ENCODE peak calls at places on chromosomes 6 and 20, in four cellular contexts. One of them, this sample, is unnamed.

GRCh38 chr6:24838081-24838480 is 39.4 kb upstream of the ARMH2 start:
- DNase-seq in upper lobe of right lung: no peak
- DNase-seq in neural progenitor cell: no peak
- DNase-seq in stimulated activated CD8-positive, alpha-beta memory T cell treated with anti-CD3 and anti-CD28 coated beads, Interleukin-7, amount 100 ng/mL, for 1 hour: no peak
- DNase-seq in this sample: no peak

GRCh38 chr6:8539446-8539845 is 104.1 kb upstream of the SLC35B3 start:
- DNase-seq in upper lobe of right lung: no peak
- DNase-seq in neural progenitor cell: peak
- DNase-seq in stimulated activated CD8-positive, alpha-beta memory T cell treated with anti-CD3 and anti-CD28 coated beads, Interleukin-7, amount 100 ng/mL, for 1 hour: no peak
- DNase-seq in this sample: no peak

GRCh38 chr6:126377594-126378153 is 37.8 kb downstream of the CENPW start:
- DNase-seq in upper lobe of right lung: no peak
- DNase-seq in neural progenitor cell: no peak
- DNase-seq in stimulated activated CD8-positive, alpha-beta memory T cell treated with anti-CD3 and anti-CD28 coated beads, Interleukin-7, amount 100 ng/mL, for 1 hour: no peak
- DNase-seq in this sample: no peak

GRCh38 chr6:147564556-147564955 is 56.1 kb downstream of the SAMD5 start:
- DNase-seq in upper lobe of right lung: no peak
- DNase-seq in neural progenitor cell: no peak
- DNase-seq in stimulated activated CD8-positive, alpha-beta memory T cell treated with anti-CD3 and anti-CD28 coated beads, Interleukin-7, amount 100 ng/mL, for 1 hour: no peak
- DNase-seq in this sample: no peak

GRCh38 chr20:62344782-62345181 is 22.3 kb downstream of the LAMA5 start:
- DNase-seq in upper lobe of right lung: no peak
- DNase-seq in neural progenitor cell: no peak
- DNase-seq in stimulated activated CD8-positive, alpha-beta memory T cell treated with anti-CD3 and anti-CD28 coated beads, Interleukin-7, amount 100 ng/mL, for 1 hour: no peak
- DNase-seq in this sample: no peak

GRCh38 chr6:42512498-42513042 is 51.3 kb upstream of the UBR2 start:
- DNase-seq in upper lobe of right lung: no peak
- DNase-seq in neural progenitor cell: no peak
- DNase-seq in stimulated activated CD8-positive, alpha-beta memory T cell treated with anti-CD3 and anti-CD28 coated beads, Interleukin-7, amount 100 ng/mL, for 1 hour: no peak
- DNase-seq in this sample: no peak

GRCh38 chr6:9830808-9831207 is 584.1 kb downstream of the TFAP2A start:
- DNase-seq in upper lobe of right lung: no peak
- DNase-seq in neural progenitor cell: no peak
- DNase-seq in stimulated activated CD8-positive, alpha-beta memory T cell treated with anti-CD3 and anti-CD28 coated beads, Interleukin-7, amount 100 ng/mL, for 1 hour: no peak
- DNase-seq in this sample: no peak

GRCh38 chr6:44508646-44509045 is 121.1 kb downstream of the CDC5L start:
- DNase-seq in upper lobe of right lung: no peak
- DNase-seq in neural progenitor cell: no peak
- DNase-seq in stimulated activated CD8-positive, alpha-beta memory T cell treated with anti-CD3 and anti-CD28 coated beads, Interleukin-7, amount 100 ng/mL, for 1 hour: no peak
- DNase-seq in this sample: no peak

GRCh38 chr6:149347067-149347466 is 29.6 kb downstream of the TAB2 start:
- DNase-seq in upper lobe of right lung: no peak
- DNase-seq in neural progenitor cell: no peak
- DNase-seq in stimulated activated CD8-positive, alpha-beta memory T cell treated with anti-CD3 and anti-CD28 coated beads, Interleukin-7, amount 100 ng/mL, for 1 hour: no peak
- DNase-seq in this sample: no peak

GRCh38 chr20:44360221-44360620 is 4.7 kb downstream of the HNF4A start:
- DNase-seq in upper lobe of right lung: no peak
- DNase-seq in neural progenitor cell: no peak
- DNase-seq in stimulated activated CD8-positive, alpha-beta memory T cell treated with anti-CD3 and anti-CD28 coated beads, Interleukin-7, amount 100 ng/mL, for 1 hour: no peak
- DNase-seq in this sample: no peak

GRCh38 chr6:151160869-151161268 is 78.9 kb upstream of the AKAP12 start:
- DNase-seq in upper lobe of right lung: peak
- DNase-seq in neural progenitor cell: no peak
- DNase-seq in stimulated activated CD8-positive, alpha-beta memory T cell treated with anti-CD3 and anti-CD28 coated beads, Interleukin-7, amount 100 ng/mL, for 1 hour: no peak
- DNase-seq in this sample: no peak

GRCh38 chr6:73058736-73059135 is 166.6 kb downstream of the KHDC1L start:
- DNase-seq in upper lobe of right lung: no peak
- DNase-seq in neural progenitor cell: no peak
- DNase-seq in stimulated activated CD8-positive, alpha-beta memory T cell treated with anti-CD3 and anti-CD28 coated beads, Interleukin-7, amount 100 ng/mL, for 1 hour: no peak
- DNase-seq in this sample: no peak

GRCh38 chr20:10461495-10461894 is 26.4 kb downstream of the SLX4IP start:
- DNase-seq in upper lobe of right lung: no peak
- DNase-seq in neural progenitor cell: no peak
- DNase-seq in stimulated activated CD8-positive, alpha-beta memory T cell treated with anti-CD3 and anti-CD28 coated beads, Interleukin-7, amount 100 ng/mL, for 1 hour: no peak
- DNase-seq in this sample: no peak

GRCh38 chr6:12113190-12113578 is 101.1 kb downstream of the HIVEP1 start:
- DNase-seq in upper lobe of right lung: no peak
- DNase-seq in neural progenitor cell: no peak
- DNase-seq in stimulated activated CD8-positive, alpha-beta memory T cell treated with anti-CD3 and anti-CD28 coated beads, Interleukin-7, amount 100 ng/mL, for 1 hour: no peak
- DNase-seq in this sample: no peak

GRCh38 chr6:35088281-35089215 is 52.6 kb downstream of the TCP11 start:
- DNase-seq in upper lobe of right lung: peak
- DNase-seq in neural progenitor cell: no peak
- DNase-seq in stimulated activated CD8-positive, alpha-beta memory T cell treated with anti-CD3 and anti-CD28 coated beads, Interleukin-7, amount 100 ng/mL, for 1 hour: no peak
- DNase-seq in this sample: no peak

GRCh38 chr20:40952231-40952630 is 76.4 kb upstream of the TOP1 start:
- DNase-seq in upper lobe of right lung: no peak
- DNase-seq in neural progenitor cell: no peak
- DNase-seq in stimulated activated CD8-positive, alpha-beta memory T cell treated with anti-CD3 and anti-CD28 coated beads, Interleukin-7, amount 100 ng/mL, for 1 hour: no peak
- DNase-seq in this sample: no peak

GRCh38 chr20:61809006-61809770 is 256.5 kb downstream of the TAF4 start:
- DNase-seq in upper lobe of right lung: no peak
- DNase-seq in neural progenitor cell: no peak
- DNase-seq in stimulated activated CD8-positive, alpha-beta memory T cell treated with anti-CD3 and anti-CD28 coated beads, Interleukin-7, amount 100 ng/mL, for 1 hour: no peak
- DNase-seq in this sample: no peak

GRCh38 chr6:11522819-11523218 is 14.7 kb upstream of the TMEM170B start:
- DNase-seq in upper lobe of right lung: no peak
- DNase-seq in neural progenitor cell: no peak
- DNase-seq in stimulated activated CD8-positive, alpha-beta memory T cell treated with anti-CD3 and anti-CD28 coated beads, Interleukin-7, amount 100 ng/mL, for 1 hour: no peak
- DNase-seq in this sample: peak

GRCh38 chr20:56017560-56017959 is 12.2 kb upstream of the CBLN4 start:
- DNase-seq in upper lobe of right lung: no peak
- DNase-seq in neural progenitor cell: no peak
- DNase-seq in stimulated activated CD8-positive, alpha-beta memory T cell treated with anti-CD3 and anti-CD28 coated beads, Interleukin-7, amount 100 ng/mL, for 1 hour: no peak
- DNase-seq in this sample: no peak

GRCh38 chr20:44768854-44769480 is 23.3 kb downstream of the KCNK15 start:
- DNase-seq in upper lobe of right lung: no peak
- DNase-seq in neural progenitor cell: no peak
- DNase-seq in stimulated activated CD8-positive, alpha-beta memory T cell treated with anti-CD3 and anti-CD28 coated beads, Interleukin-7, amount 100 ng/mL, for 1 hour: no peak
- DNase-seq in this sample: no peak

GRCh38 chr6:117483645-117484016 is 1.2 kb downstream of the DCBLD1 start:
- DNase-seq in upper lobe of right lung: no peak
- DNase-seq in neural progenitor cell: no peak
- DNase-seq in stimulated activated CD8-positive, alpha-beta memory T cell treated with anti-CD3 and anti-CD28 coated beads, Interleukin-7, amount 100 ng/mL, for 1 hour: no peak
- DNase-seq in this sample: no peak

GRCh38 chr6:30647039-30647801 is at the start of gene C6orf136:
- DNase-seq in upper lobe of right lung: peak
- DNase-seq in neural progenitor cell: peak
- DNase-seq in stimulated activated CD8-positive, alpha-beta memory T cell treated with anti-CD3 and anti-CD28 coated beads, Interleukin-7, amount 100 ng/mL, for 1 hour: peak
- DNase-seq in this sample: peak

GRCh38 chr6:97009781-97010492 is 85.4 kb downstream of the KLHL32 start:
- DNase-seq in upper lobe of right lung: no peak
- DNase-seq in neural progenitor cell: no peak
- DNase-seq in stimulated activated CD8-positive, alpha-beta memory T cell treated with anti-CD3 and anti-CD28 coated beads, Interleukin-7, amount 100 ng/mL, for 1 hour: no peak
- DNase-seq in this sample: no peak

GRCh38 chr6:11315743-11316437 is 83.4 kb upstream of the NEDD9 start:
- DNase-seq in upper lobe of right lung: no peak
- DNase-seq in neural progenitor cell: no peak
- DNase-seq in stimulated activated CD8-positive, alpha-beta memory T cell treated with anti-CD3 and anti-CD28 coated beads, Interleukin-7, amount 100 ng/mL, for 1 hour: no peak
- DNase-seq in this sample: no peak

GRCh38 chr6:158249437-158249836 is 62.8 kb upstream of the TULP4 start:
- DNase-seq in upper lobe of right lung: no peak
- DNase-seq in neural progenitor cell: no peak
- DNase-seq in stimulated activated CD8-positive, alpha-beta memory T cell treated with anti-CD3 and anti-CD28 coated beads, Interleukin-7, amount 100 ng/mL, for 1 hour: no peak
- DNase-seq in this sample: no peak

GRCh38 chr6:167214216-167214615 is 56.4 kb upstream of the GPR31 start:
- DNase-seq in upper lobe of right lung: no peak
- DNase-seq in neural progenitor cell: no peak
- DNase-seq in stimulated activated CD8-positive, alpha-beta memory T cell treated with anti-CD3 and anti-CD28 coated beads, Interleukin-7, amount 100 ng/mL, for 1 hour: no peak
- DNase-seq in this sample: no peak

GRCh38 chr20:1907586-1907985 is 12.4 kb downstream of the SIRPA start:
- DNase-seq in upper lobe of right lung: no peak
- DNase-seq in neural progenitor cell: no peak
- DNase-seq in stimulated activated CD8-positive, alpha-beta memory T cell treated with anti-CD3 and anti-CD28 coated beads, Interleukin-7, amount 100 ng/mL, for 1 hour: no peak
- DNase-seq in this sample: no peak

GRCh38 chr6:105677671-105678475 is 275.0 kb upstream of the PREP start:
- DNase-seq in upper lobe of right lung: no peak
- DNase-seq in neural progenitor cell: no peak
- DNase-seq in stimulated activated CD8-positive, alpha-beta memory T cell treated with anti-CD3 and anti-CD28 coated beads, Interleukin-7, amount 100 ng/mL, for 1 hour: no peak
- DNase-seq in this sample: no peak

GRCh38 chr20:45725134-45725533 is 3.0 kb downstream of the SPINT4 start:
- DNase-seq in upper lobe of right lung: no peak
- DNase-seq in neural progenitor cell: no peak
- DNase-seq in stimulated activated CD8-positive, alpha-beta memory T cell treated with anti-CD3 and anti-CD28 coated beads, Interleukin-7, amount 100 ng/mL, for 1 hour: no peak
- DNase-seq in this sample: no peak

GRCh38 chr6:41441598-41442205 is 104.5 kb upstream of the FOXP4 start:
- DNase-seq in upper lobe of right lung: no peak
- DNase-seq in neural progenitor cell: peak
- DNase-seq in stimulated activated CD8-positive, alpha-beta memory T cell treated with anti-CD3 and anti-CD28 coated beads, Interleukin-7, amount 100 ng/mL, for 1 hour: no peak
- DNase-seq in this sample: no peak

GRCh38 chr20:10654630-10655029 is 19.2 kb downstream of the JAG1 start:
- DNase-seq in upper lobe of right lung: no peak
- DNase-seq in neural progenitor cell: peak
- DNase-seq in stimulated activated CD8-positive, alpha-beta memory T cell treated with anti-CD3 and anti-CD28 coated beads, Interleukin-7, amount 100 ng/mL, for 1 hour: no peak
- DNase-seq in this sample: no peak

GRCh38 chr20:52083627-52084232 is 107.8 kb downstream of the ZFP64 start:
- DNase-seq in upper lobe of right lung: no peak
- DNase-seq in neural progenitor cell: peak
- DNase-seq in stimulated activated CD8-positive, alpha-beta memory T cell treated with anti-CD3 and anti-CD28 coated beads, Interleukin-7, amount 100 ng/mL, for 1 hour: peak
- DNase-seq in this sample: no peak

This sample was measured in HL-60.